ENCODE peak calls at places on chromosomes 16 and 17, in five cellular contexts. One of them, this sample, is unnamed.

GRCh38 chr16:82580293-82580900 is 46.4 kb upstream of the CDH13 start:
- DNase-seq in AG09319: no peak
- DNase-seq in brain microvascular endothelial cell: no peak
- DNase-seq in coronary artery: no peak
- DNase-seq in A549: peak
- DNase-seq in this sample: peak

GRCh38 chr17:83143817-83144231 is 64.4 kb downstream of the METRNL start:
- DNase-seq in A549: no peak
- DNase-seq in coronary artery: peak
- DNase-seq in brain microvascular endothelial cell: no peak
- DNase-seq in AG09319: no peak
- DNase-seq in this sample: no peak

GRCh38 chr16:35776-36305 is 17.6 kb downstream of the POLR3K start:
- DNase-seq in brain microvascular endothelial cell: no peak
- DNase-seq in AG09319: no peak
- DNase-seq in coronary artery: no peak
- DNase-seq in A549: no peak
- DNase-seq in this sample: no peak

GRCh38 chr17:9032583-9032982 is 11.3 kb downstream of the NTN1 start:
- DNase-seq in coronary artery: no peak
- DNase-seq in A549: no peak
- DNase-seq in brain microvascular endothelial cell: no peak
- DNase-seq in AG09319: no peak
- DNase-seq in this sample: no peak

GRCh38 chr16:19113577-19114358 is at the start of gene ITPRIPL2:
- DNase-seq in AG09319: peak
- DNase-seq in brain microvascular endothelial cell: peak
- DNase-seq in coronary artery: peak
- DNase-seq in A549: peak
- DNase-seq in this sample: peak

GRCh38 chr17:80151333-80151732 is 4.4 kb upstream of the EIF4A3 start:
- DNase-seq in A549: no peak
- DNase-seq in coronary artery: no peak
- DNase-seq in AG09319: no peak
- DNase-seq in brain microvascular endothelial cell: peak
- DNase-seq in this sample: peak

GRCh38 chr16:68403177-68403576 is 45.1 kb downstream of the SMPD3 start:
- DNase-seq in brain microvascular endothelial cell: no peak
- DNase-seq in AG09319: no peak
- DNase-seq in coronary artery: no peak
- DNase-seq in A549: no peak
- DNase-seq in this sample: no peak

GRCh38 chr17:37752482-37752881 is 7.6 kb upstream of the HNF1B start:
- DNase-seq in AG09319: no peak
- DNase-seq in coronary artery: no peak
- DNase-seq in A549: peak
- DNase-seq in brain microvascular endothelial cell: peak
- DNase-seq in this sample: peak

GRCh38 chr16:57373117-57373947 is 1.0 kb downstream of the CX3CL1 start:
- DNase-seq in coronary artery: no peak
- DNase-seq in AG09319: no peak
- DNase-seq in A549: no peak
- DNase-seq in brain microvascular endothelial cell: no peak
- DNase-seq in this sample: no peak

GRCh38 chr17:51372345-51373004 is 112.1 kb downstream of the UTP18 start:
- DNase-seq in coronary artery: no peak
- DNase-seq in brain microvascular endothelial cell: peak
- DNase-seq in AG09319: no peak
- DNase-seq in A549: peak
- DNase-seq in this sample: peak

GRCh38 chr16:71585318-71585703 is 8.4 kb upstream of the TAT start:
- DNase-seq in A549: peak
- DNase-seq in AG09319: no peak
- DNase-seq in coronary artery: no peak
- DNase-seq in brain microvascular endothelial cell: no peak
- DNase-seq in this sample: no peak

GRCh38 chr17:4678448-4679026 is 25.4 kb downstream of the PELP1 start:
- DNase-seq in brain microvascular endothelial cell: peak
- DNase-seq in AG09319: peak
- DNase-seq in A549: peak
- DNase-seq in coronary artery: no peak
- DNase-seq in this sample: peak

GRCh38 chr17:17840751-17841591 is 4.2 kb upstream of the SREBF1 start:
- DNase-seq in coronary artery: no peak
- DNase-seq in brain microvascular endothelial cell: peak
- DNase-seq in A549: no peak
- DNase-seq in AG09319: no peak
- DNase-seq in this sample: peak

GRCh38 chr17:48816774-48817590 is at the start of gene TTLL6:
- DNase-seq in A549: peak
- DNase-seq in brain microvascular endothelial cell: peak
- DNase-seq in coronary artery: peak
- DNase-seq in AG09319: no peak
- DNase-seq in this sample: peak

GRCh38 chr16:66383551-66383950 is 17.1 kb downstream of the CDH5 start:
- DNase-seq in AG09319: no peak
- DNase-seq in A549: no peak
- DNase-seq in brain microvascular endothelial cell: no peak
- DNase-seq in coronary artery: no peak
- DNase-seq in this sample: no peak

GRCh38 chr17:79948406-79948917 is 87.2 kb downstream of the TBC1D16 start:
- DNase-seq in A549: no peak
- DNase-seq in brain microvascular endothelial cell: no peak
- DNase-seq in coronary artery: peak
- DNase-seq in AG09319: no peak
- DNase-seq in this sample: no peak

GRCh38 chr17:81553018-81553615 is 964 bp upstream of the FAAP100 start:
- DNase-seq in A549: peak
- DNase-seq in coronary artery: peak
- DNase-seq in AG09319: no peak
- DNase-seq in brain microvascular endothelial cell: peak
- DNase-seq in this sample: peak

GRCh38 chr16:27327586-27327915 is 13.8 kb downstream of the IL4R start:
- DNase-seq in AG09319: no peak
- DNase-seq in coronary artery: no peak
- DNase-seq in A549: no peak
- DNase-seq in brain microvascular endothelial cell: no peak
- DNase-seq in this sample: no peak

GRCh38 chr17:7886227-7887037 is 2.2 kb upstream of the CHD3 start:
- DNase-seq in A549: peak
- DNase-seq in AG09319: no peak
- DNase-seq in coronary artery: peak
- DNase-seq in brain microvascular endothelial cell: peak
- DNase-seq in this sample: peak

GRCh38 chr17:40530988-40531971 is 29.9 kb upstream of the TNS4 start:
- DNase-seq in brain microvascular endothelial cell: no peak
- DNase-seq in coronary artery: peak
- DNase-seq in A549: no peak
- DNase-seq in AG09319: no peak
- DNase-seq in this sample: no peak

GRCh38 chr17:66002807-66003206 is 189.1 kb downstream of the CEP112 start:
- DNase-seq in coronary artery: no peak
- DNase-seq in A549: no peak
- DNase-seq in brain microvascular endothelial cell: no peak
- DNase-seq in AG09319: no peak
- DNase-seq in this sample: peak

GRCh38 chr17:57609125-57609877 is 135.8 kb downstream of the CCDC182 start:
- DNase-seq in coronary artery: no peak
- DNase-seq in AG09319: no peak
- DNase-seq in A549: no peak
- DNase-seq in brain microvascular endothelial cell: no peak
- DNase-seq in this sample: no peak

GRCh38 chr16:85536073-85536410 is 77.1 kb upstream of the GSE1 start:
- DNase-seq in brain microvascular endothelial cell: no peak
- DNase-seq in AG09319: no peak
- DNase-seq in A549: no peak
- DNase-seq in coronary artery: no peak
- DNase-seq in this sample: peak

DNA sequence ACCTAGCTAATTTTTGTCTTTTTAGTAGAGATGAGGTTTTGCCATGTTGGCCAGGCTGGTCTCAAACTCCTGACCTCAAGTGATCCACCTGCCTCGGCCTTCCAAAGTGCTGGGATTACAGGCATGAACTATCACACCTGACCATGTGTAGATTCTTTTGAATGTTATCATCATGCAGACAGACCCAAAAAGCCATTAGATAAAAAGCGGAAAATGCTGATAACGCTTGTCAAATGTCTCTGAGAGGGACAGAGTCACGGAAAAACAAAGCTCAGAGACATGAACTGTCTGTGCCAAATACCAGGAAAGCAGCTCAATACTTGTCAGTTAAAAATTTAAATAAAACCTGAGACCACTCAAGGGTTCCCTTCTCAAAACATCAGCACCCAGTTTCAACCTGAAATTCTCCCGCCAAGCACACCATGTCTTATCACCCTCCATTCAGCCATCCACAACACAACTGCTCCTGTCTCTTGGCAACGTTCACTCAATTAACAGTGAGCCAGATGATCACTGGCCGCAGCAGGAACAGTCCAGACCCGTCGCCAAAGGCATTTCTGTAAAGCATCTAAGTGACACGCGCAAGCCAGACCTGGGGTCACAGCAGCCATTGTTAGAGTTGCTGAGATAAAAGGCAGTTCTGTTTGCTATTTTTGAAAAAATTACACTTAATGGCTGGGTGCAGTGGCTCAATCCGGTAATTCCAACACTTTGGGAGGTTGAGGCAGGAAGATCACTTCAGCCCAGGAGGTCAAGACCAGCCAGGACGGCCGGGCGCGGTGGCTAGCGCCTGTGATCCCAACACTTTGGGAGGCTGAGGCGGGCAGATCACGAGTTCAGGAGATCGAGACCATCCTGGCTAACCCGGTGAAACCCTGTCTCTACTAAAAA is 29.7 kb downstream of the FANCA start:
- DNase-seq in A549: no peak
- DNase-seq in AG09319: no peak
- DNase-seq in coronary artery: no peak
- DNase-seq in brain microvascular endothelial cell: no peak
- DNase-seq in this sample: no peak
- TF ChIP-seq CTCF in A549: no peak
- TF ChIP-seq CTCF in AG09319: no peak
- TF ChIP-seq CTCF in coronary artery: no peak
- TF ChIP-seq CTCF in brain microvascular endothelial cell: no peak
- TF ChIP-seq CTCF in this sample: no peak

GRCh38 chr17:78315355-78316114 is 44.3 kb downstream of the SOCS3 start:
- DNase-seq in A549: peak
- DNase-seq in coronary artery: peak
- DNase-seq in brain microvascular endothelial cell: peak
- DNase-seq in AG09319: peak
- DNase-seq in this sample: peak
- TF ChIP-seq CTCF in A549: peak
- TF ChIP-seq CTCF in coronary artery: no peak
- TF ChIP-seq CTCF in brain microvascular endothelial cell: peak
- TF ChIP-seq CTCF in AG09319: no peak
- TF ChIP-seq CTCF in this sample: peak

GRCh38 chr17:30570596-30571265 is 93.5 kb downstream of the GOSR1 start:
- DNase-seq in coronary artery: no peak
- DNase-seq in A549: no peak
- DNase-seq in AG09319: no peak
- DNase-seq in brain microvascular endothelial cell: no peak
- DNase-seq in this sample: no peak

GRCh38 chr17:30567231-30568116 is 90.3 kb downstream of the GOSR1 start:
- DNase-seq in AG09319: no peak
- DNase-seq in A549: no peak
- DNase-seq in brain microvascular endothelial cell: no peak
- DNase-seq in coronary artery: no peak
- DNase-seq in this sample: no peak

GRCh38 chr17:30559656-30560055 is 82.4 kb downstream of the GOSR1 start:
- DNase-seq in AG09319: no peak
- DNase-seq in coronary artery: peak
- DNase-seq in brain microvascular endothelial cell: no peak
- DNase-seq in A549: no peak
- DNase-seq in this sample: no peak

GRCh38 chr17:30570191-30570590 is 93.0 kb downstream of the GOSR1 start:
- DNase-seq in brain microvascular endothelial cell: no peak
- DNase-seq in A549: no peak
- DNase-seq in AG09319: no peak
- DNase-seq in coronary artery: no peak
- DNase-seq in this sample: no peak

DNA sequence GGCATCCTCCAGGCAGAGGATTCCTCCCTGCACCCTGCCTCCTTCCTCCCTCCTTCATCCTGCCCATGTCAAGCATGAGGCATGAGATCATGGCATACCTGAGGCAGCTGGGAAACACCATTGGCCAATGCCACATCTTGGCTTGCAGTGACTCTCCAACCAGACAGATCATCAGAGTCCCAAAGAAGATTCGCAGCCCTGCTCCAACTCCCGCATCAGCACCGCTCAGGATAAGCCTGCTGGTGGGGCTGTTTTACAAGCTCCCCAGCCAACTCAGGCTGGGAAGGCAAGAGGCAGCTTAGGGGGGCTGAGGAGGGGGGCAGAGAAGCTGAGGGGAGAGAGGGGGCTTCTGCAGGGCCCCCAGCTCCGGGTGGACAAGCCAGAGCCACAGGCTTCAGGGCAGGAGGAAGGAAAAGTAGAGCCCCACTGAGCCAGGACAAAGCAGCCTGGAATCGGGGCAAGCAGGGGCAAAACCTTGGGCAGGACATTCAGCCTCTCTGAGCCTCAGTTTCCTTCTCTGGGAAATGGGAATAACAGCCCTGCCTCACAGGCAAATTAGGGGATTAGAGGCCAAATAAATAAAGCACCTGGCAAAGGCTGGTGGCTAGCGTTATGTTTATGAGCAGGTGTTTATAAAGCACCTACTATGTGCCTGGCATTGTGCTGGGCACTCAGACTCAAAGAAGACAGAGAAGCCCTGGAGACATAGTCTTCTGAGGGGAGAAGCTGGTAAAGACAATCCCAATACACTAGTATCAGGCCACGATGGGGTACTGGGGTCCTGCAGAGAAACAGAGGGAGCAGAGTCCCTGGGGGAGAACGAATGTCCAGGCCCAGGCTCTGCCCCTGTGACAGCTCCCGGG is 88.1 kb downstream of the GOSR1 start:
- DNase-seq in A549: peak
- DNase-seq in coronary artery: no peak
- DNase-seq in brain microvascular endothelial cell: no peak
- DNase-seq in AG09319: no peak
- DNase-seq in this sample: no peak
- TF ChIP-seq CTCF in A549: no peak
- TF ChIP-seq CTCF in coronary artery: no peak
- TF ChIP-seq CTCF in brain microvascular endothelial cell: peak
- TF ChIP-seq CTCF in AG09319: no peak
- TF ChIP-seq CTCF in this sample: no peak

DNA sequence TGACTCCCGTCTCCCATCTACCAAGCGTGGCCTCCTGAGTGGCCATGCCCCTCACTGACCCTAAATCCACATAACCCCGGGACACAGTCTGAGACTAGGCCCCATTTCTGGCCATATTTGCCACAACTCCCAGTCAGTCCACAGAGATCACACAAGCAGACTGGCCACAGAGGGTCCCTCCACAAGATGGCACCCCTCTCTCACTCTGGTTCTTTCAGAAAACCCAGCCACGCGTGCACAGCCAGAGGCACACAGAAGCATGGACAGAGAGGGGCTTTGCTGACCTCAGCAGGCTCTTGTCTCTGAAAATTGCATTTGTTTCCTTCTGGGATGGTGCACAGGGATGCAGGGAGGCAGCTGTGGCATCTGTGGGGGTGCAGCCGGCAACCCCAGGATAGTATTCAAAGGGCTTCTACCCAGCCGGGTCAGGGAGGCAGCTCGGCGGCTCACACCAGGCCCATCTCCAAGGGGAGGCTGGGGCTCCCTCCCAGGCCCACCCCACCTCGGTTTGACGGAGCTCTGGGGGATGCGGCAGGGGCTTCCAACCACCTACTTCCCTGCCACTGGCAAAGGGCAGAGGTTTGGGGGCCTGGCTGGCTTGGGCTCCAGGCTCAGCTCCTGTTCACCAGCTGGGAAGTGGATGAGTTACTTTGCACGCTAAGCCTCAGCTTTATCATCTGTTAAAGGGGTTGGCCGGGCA is 16.8 kb downstream of the DOC2B start:
- DNase-seq in AG09319: peak
- DNase-seq in brain microvascular endothelial cell: peak
- DNase-seq in A549: peak
- DNase-seq in coronary artery: no peak
- DNase-seq in this sample: peak
- TF ChIP-seq CTCF in AG09319: peak
- TF ChIP-seq CTCF in brain microvascular endothelial cell: peak
- TF ChIP-seq CTCF in A549: peak
- TF ChIP-seq CTCF in coronary artery: no peak
- TF ChIP-seq CTCF in this sample: peak